ENCODE peak calls at places on chromosomes 16 and 17, in five cellular contexts. F, L, W, X and E are unnamed samples. For H3K36me3 and H3K27me3, the result is how much of the 10 kb centered on the place peaks cover.

GRCh38 chr16:46918905-46919792 is 35.0 kb downstream of the GPT2 start:
- DNase-seq in F (no peak), W (no peak), X (no peak), L (no peak), E (no peak)

GRCh38 chr16:7436306-7436705 is 103.7 kb downstream of the RBFOX1 start:
- DNase-seq in X (no peak), W (no peak), F (no peak), L (no peak), E (no peak)

GRCh38 chr17:20043034-20043433 is 33.9 kb downstream of the SPECC1 start:
- DNase-seq in X (no peak), W (no peak), F (no peak), L (peak), E (no peak)

GRCh38 chr16:66091462-66091861 is 275.0 kb upstream of the CDH5 start:
- DNase-seq in W (no peak), L (no peak), F (no peak), X (no peak), E (no peak)

GRCh38 chr17:18980682-18981384 is 23.7 kb downstream of the FAM83G start:
- DNase-seq in F (no peak), L (no peak), X (no peak), W (no peak), E (no peak)

GRCh38 chr17:67244621-67245072 is 349 bp downstream of the HELZ start:
- DNase-seq in F (peak), W (no peak), L (no peak), X (no peak), E (no peak)

GRCh38 chr17:10772425-10773380 is 31.2 kb downstream of the TMEM238L start:
- DNase-seq in L (no peak), X (peak), W (no peak), F (no peak), E (no peak)

GRCh38 chr17:45847101-45847500 is 2.4 kb downstream of the SPPL2C start:
- DNase-seq in F (no peak), X (no peak), W (no peak), L (no peak), E (no peak)

GRCh38 chr17:42989726-42990652 is 8.2 kb upstream of the RPL27 start:
- DNase-seq in F (no peak), X (no peak), W (no peak), L (no peak), E (no peak)

GRCh38 chr17:66822009-66822408 is 12.9 kb upstream of the CACNG5 start:
- DNase-seq in F (no peak), W (no peak), L (no peak), X (peak), E (no peak)

GRCh38 chr16:21260870-21261791 is 17.0 kb downstream of the CRYM start:
- DNase-seq in L (no peak), W (no peak), F (peak), X (no peak), E (no peak)

GRCh38 chr17:56700919-56701420 is 107.5 kb downstream of the NOG start:
- DNase-seq in X (no peak), L (no peak), F (no peak), W (no peak), E (no peak)

GRCh38 chr16:29158031-29158430 is 173.2 kb downstream of the LAT start:
- DNase-seq in X (no peak), L (no peak), W (no peak), F (no peak), E (no peak)

GRCh38 chr16:23433261-23433920 is 19.6 kb downstream of the COG7 start:
- DNase-seq in W (no peak), F (no peak), L (no peak), X (no peak), E (no peak)

GRCh38 chr17:7262192-7263070 is at the start of gene CLDN7:
- DNase-seq in F (no peak), L (no peak), W (no peak), X (no peak), E (no peak)

GRCh38 chr17:76014925-76015261 is 12.2 kb downstream of the EVPL start:
- DNase-seq in F (no peak), L (no peak), X (no peak), W (no peak), E (no peak)

GRCh38 chr17:38729886-38730525 is at the start of gene CISD3:
- DNase-seq in W (peak), X (peak), L (peak), F (peak), E (peak)

GRCh38 chr16:49353650-49354049 is 20.0 kb upstream of the C16orf78 start:
- DNase-seq in F (no peak), X (no peak), W (no peak), L (no peak), E (no peak)

GRCh38 chr16:84585886-84586285 is 32.0 kb downstream of the COTL1 start:
- DNase-seq in X (no peak), F (no peak), L (no peak), W (no peak), E (peak)

GRCh38 chr17:47948706-47949196 is 7.4 kb downstream of the PNPO start:
- DNase-seq in F (peak), X (no peak), W (no peak), L (no peak), E (no peak)

GRCh38 chr17:80886641-80887573 is 104.7 kb upstream of the CHMP6 start:
- DNase-seq in L (no peak), X (peak), W (no peak), F (no peak), E (no peak)

GRCh38 chr17:82328141-82328993 is 5.2 kb downstream of the SECTM1 start:
- DNase-seq in W (no peak), F (no peak), L (no peak), X (no peak), E (no peak)

GRCh38 chr17:76032073-76032779 is 5.1 kb upstream of the EVPL start:
- DNase-seq in L (no peak), W (no peak), X (no peak), F (no peak), E (no peak)

GRCh38 chr17:4721203-4722135 is 9.8 kb upstream of the MED11 start:
- DNase-seq in F (peak), W (no peak), L (no peak), X (no peak), E (no peak)

DNA sequence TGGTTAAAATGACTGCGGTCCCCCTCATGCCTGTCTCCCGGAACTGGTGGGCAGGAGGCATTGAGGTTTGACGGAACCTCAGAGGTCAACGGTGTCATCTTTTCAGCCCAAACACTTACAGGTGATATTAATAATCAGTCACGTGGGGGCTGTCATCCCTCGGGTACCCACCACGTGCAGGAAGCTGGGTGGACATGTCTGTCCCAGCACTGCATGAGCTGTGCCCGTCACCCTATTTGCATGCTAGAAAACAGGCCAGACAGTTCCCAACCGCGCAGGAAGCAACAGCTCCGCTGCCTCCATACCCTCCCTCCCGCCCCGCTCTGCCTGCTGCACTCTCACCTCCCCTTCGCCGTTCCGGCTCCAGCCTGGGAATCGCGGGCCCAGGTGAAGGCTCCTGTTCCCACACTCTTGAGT is 1.4 kb downstream of the SYNGR3 start:
- DNase-seq in L (peak), X (no peak), F (no peak), W (no peak), E (no peak)
- H3K4me3 ChIP-seq in L (peak), X (no peak), F (no peak), W (peak), E (no peak)

GRCh38 chr17:29505826-29506225 is 61.0 kb downstream of the ABHD15 start:
- DNase-seq in W (no peak), L (no peak), F (no peak), X (no peak), E (no peak)
- H3K36me3 ChIP-seq in W (under half), L (under half), F (under half), X (under half), E (under half)

GRCh38 chr17:49944451-49944850 is 24.5 kb upstream of the DLX4 start:
- DNase-seq in F (no peak), X (no peak), W (no peak), L (no peak), E (peak)

GRCh38 chr17:49939318-49939717 is 29.7 kb upstream of the DLX4 start:
- DNase-seq in W (no peak), X (no peak), F (no peak), L (no peak), E (no peak)

GRCh38 chr17:49941427-49941826 is 27.6 kb upstream of the DLX4 start:
- DNase-seq in F (no peak), L (no peak), W (no peak), X (no peak), E (no peak)

GRCh38 chr17:49946208-49946607 is 22.8 kb upstream of the DLX4 start:
- DNase-seq in W (no peak), X (no peak), F (no peak), L (no peak), E (no peak)

GRCh38 chr17:49942918-49943317 is 26.1 kb upstream of the DLX4 start:
- DNase-seq in X (no peak), L (no peak), W (no peak), F (no peak), E (no peak)
- H3K27me3 ChIP-seq in X (under half), L (under half), W (under half), F (under half), E (under half)

GRCh38 chr16:3004781-3005284 is 7.9 kb upstream of the CLDN9 start:
- DNase-seq in X (no peak), L (no peak), F (no peak), W (no peak), E (no peak)

GRCh38 chr16:3003582-3004270 is 9.0 kb upstream of the CLDN9 start:
- DNase-seq in L (peak), X (peak), F (peak), W (peak), E (peak)

GRCh38 chr16:3001316-3001715 is 11.4 kb upstream of the CLDN9 start:
- DNase-seq in L (no peak), W (no peak), X (no peak), F (no peak), E (no peak)

GRCh38 chr16:3007059-3007956 is 5.4 kb upstream of the CLDN9 start:
- DNase-seq in W (no peak), F (no peak), X (no peak), L (no peak), E (no peak)

DNA sequence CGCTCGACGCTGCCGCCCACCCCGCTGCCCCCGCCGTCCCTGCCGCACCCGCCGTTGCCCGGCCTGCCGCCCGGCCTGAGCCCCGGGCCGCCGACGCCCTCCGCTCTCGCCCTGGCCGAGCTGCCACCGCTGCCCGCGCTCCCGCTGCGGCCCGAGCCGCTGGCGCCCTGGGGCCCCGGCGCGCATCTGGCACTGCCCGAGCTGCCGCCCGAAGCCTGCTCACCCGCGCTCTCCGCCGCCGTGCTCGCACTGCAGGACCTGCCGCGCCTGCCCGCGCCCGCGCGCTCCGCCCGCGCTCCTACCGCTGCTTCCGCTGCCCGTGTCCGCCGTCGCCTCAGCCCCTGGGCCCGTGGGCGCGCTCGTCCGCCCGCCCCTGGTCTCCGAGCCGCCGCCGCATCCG is 8.4 kb upstream of the CLDN9 start:
- DNase-seq in W (no peak), X (no peak), L (no peak), F (no peak), E (no peak)
- H3K4me3 ChIP-seq in W (no peak), X (peak), L (no peak), F (peak), E (no peak)

GRCh38 chr17:49700956-49701355 is 6.8 kb downstream of the SLC35B1 start:
- DNase-seq in L (no peak), F (no peak), W (no peak), X (no peak), E (no peak)
- H3K36me3 ChIP-seq in L (under half), F (under half), W (under half), X (half or more), E (half or more)